ENCODE peak calls at places on chromosomes 7 and 10, in ten cellular contexts. V, R, Z, Y, U, K, A, P, J and W are unnamed samples.

GRCh38 chr7:66894463-66895080 is 26.5 kb upstream of the TMEM248 start:
- DNase-seq in J (no peak), P (peak; percentile 31), R (no peak), A (no peak), U (no peak), V (no peak), Y (no peak), Z (no peak), K (no peak), W (peak; percentile 21)

GRCh38 chr7:75725306-75725705 is 13.4 kb downstream of the HIP1 start:
- DNase-seq in J (no peak), Y (no peak), R (no peak), A (no peak), V (no peak), Z (no peak), U (no peak), K (no peak), P (no peak), W (no peak)

GRCh38 chr10:3948843-3949242 is 163.8 kb upstream of the KLF6 start:
- DNase-seq in R (no peak), V (peak; percentile 40), A (no peak), Y (no peak), P (peak; percentile 62), K (no peak), Z (no peak), U (no peak), J (peak; percentile 83), W (peak; percentile 92)

GRCh38 chr7:30475580-30475979 is 3.0 kb downstream of the NOD1 start:
- DNase-seq in K (no peak), J (no peak), A (no peak), V (no peak), P (peak; percentile 37), U (no peak), R (no peak), Y (no peak), Z (no peak), W (no peak)

GRCh38 chr10:34405611-34406462 is 409.3 kb downstream of the PARD3 start:
- DNase-seq in J (no peak), R (no peak), U (no peak), Y (peak; percentile 62), V (no peak), K (no peak), Z (peak; percentile 10), P (peak; percentile 32), A (no peak), W (no peak)

GRCh38 chr7:131829911-131830310 is 273.5 kb upstream of the PODXL start:
- DNase-seq in J (no peak), P (peak; percentile 4), K (no peak), U (no peak), R (no peak), A (no peak), Y (peak; percentile 14), Z (no peak), V (no peak), W (no peak)

GRCh38 chr10:91689731-91690168 is 56.9 kb upstream of the PPP1R3C start:
- DNase-seq in P (peak; percentile 70), R (no peak), A (no peak), U (no peak), J (no peak), V (peak; percentile 67), K (peak; percentile 47), Z (peak; percentile 59), Y (peak; percentile 30), W (peak; percentile 14)

GRCh38 chr7:41247128-41247865 is 455.6 kb downstream of the INHBA start:
- DNase-seq in R (no peak), Y (peak; percentile 90), K (no peak), J (no peak), P (peak; percentile 93), U (no peak), V (no peak), Z (no peak), A (no peak), W (no peak)

GRCh38 chr10:50577681-50578350 is 45.9 kb downstream of the SGMS1 start:
- DNase-seq in R (no peak), U (no peak), V (no peak), A (no peak), J (no peak), Z (no peak), Y (peak; percentile 27), K (no peak), P (peak; percentile 80), W (no peak)

GRCh38 chr10:17025444-17026295 is 103.9 kb downstream of the CUBN start:
- DNase-seq in K (peak; percentile 97), A (no peak), P (peak; percentile 96), U (no peak), R (no peak), V (peak; percentile 55), Z (peak; percentile 99), Y (no peak), J (peak; percentile 72), W (no peak)

GRCh38 chr10:75530337-75530736 is 98.9 kb downstream of the LRMDA start:
- DNase-seq in J (no peak), V (no peak), R (no peak), U (no peak), Y (peak; percentile 66), A (no peak), Z (no peak), K (no peak), P (peak; percentile 97), W (no peak)

GRCh38 chr10:74018241-74018640 is 20.3 kb downstream of the VCL start:
- DNase-seq in Y (no peak), K (no peak), A (no peak), V (no peak), R (no peak), P (no peak), Z (no peak), J (no peak), U (no peak), W (no peak)

GRCh38 chr7:42744746-42745145 is 167.1 kb downstream of the C7orf25 start:
- DNase-seq in Y (no peak), Z (no peak), K (no peak), P (no peak), R (no peak), U (no peak), J (no peak), V (no peak), A (no peak), W (no peak)

GRCh38 chr10:73264423-73264822 is 12.0 kb upstream of the MRPS16 start:
- DNase-seq in Z (no peak), V (no peak), P (no peak), J (no peak), A (no peak), U (no peak), R (no peak), K (no peak), Y (no peak), W (no peak)

GRCh38 chr7:86932038-86932512 is 127.4 kb downstream of the ELAPOR2 start:
- DNase-seq in V (peak; percentile 37), A (no peak), Y (no peak), P (no peak), R (no peak), Z (peak; percentile 93), J (no peak), U (no peak), K (peak; percentile 92), W (no peak)

GRCh38 chr10:47048533-47048905 is 137.3 kb downstream of the PTPN20 start:
- DNase-seq in K (no peak), J (no peak), A (peak; percentile 56), P (peak; percentile 21), Y (no peak), Z (no peak), R (no peak), U (no peak), V (peak; percentile 48), W (no peak)

GRCh38 chr7:130490287-130490686 is 1.6 kb upstream of the MEST start:
- DNase-seq in P (no peak), Z (no peak), J (no peak), K (no peak), U (no peak), V (no peak), Y (no peak), A (no peak), R (peak; percentile 26), W (no peak)

GRCh38 chr7:108875139-108875538 is 305.5 kb downstream of the DNAJB9 start:
- DNase-seq in K (no peak), P (no peak), U (no peak), A (no peak), R (no peak), Z (peak; percentile 10), Y (no peak), J (no peak), V (no peak), W (peak; percentile 19)

GRCh38 chr10:93616844-93617360 is 4.6 kb downstream of the PDE6C start:
- DNase-seq in U (no peak), Z (no peak), J (no peak), K (no peak), R (no peak), A (no peak), P (no peak), V (no peak), Y (no peak), W (no peak)

GRCh38 chr10:123717336-123717735 is 51.2 kb downstream of the GPR26 start:
- DNase-seq in K (no peak), J (no peak), V (no peak), A (no peak), Y (no peak), R (no peak), Z (no peak), U (no peak), P (no peak), W (no peak)

GRCh38 chr10:29302499-29302898 is 13.6 kb downstream of the LYZL1 start:
- DNase-seq in V (no peak), Z (no peak), J (no peak), Y (no peak), A (no peak), P (no peak), U (no peak), R (no peak), K (no peak), W (no peak)

GRCh38 chr7:48389977-48390376 is 218.7 kb downstream of the ABCA13 start:
- DNase-seq in U (no peak), R (no peak), A (no peak), Z (peak; percentile 88), P (peak; percentile 63), J (no peak), V (no peak), K (peak; percentile 1), Y (no peak), W (no peak)

GRCh38 chr10:51718804-51719291 is 19.5 kb upstream of the CSTF2T start:
- DNase-seq in A (no peak), P (peak; percentile 64), J (no peak), U (no peak), V (no peak), R (no peak), Y (no peak), K (peak; percentile 36), Z (peak; percentile 74), W (no peak)

GRCh38 chr7:85262891-85263290 is 76.0 kb upstream of the SEMA3D start:
- DNase-seq in Y (no peak), A (no peak), J (no peak), V (no peak), U (no peak), R (no peak), K (no peak), Z (no peak), P (no peak), W (no peak)

GRCh38 chr10:31961264-31961663 is 32.6 kb upstream of the ARHGAP12 start:
- DNase-seq in Z (no peak), P (peak; percentile 63), Y (no peak), J (no peak), U (no peak), K (no peak), V (no peak), R (no peak), A (no peak), W (peak; percentile 20)

GRCh38 chr10:47268696-47269095 is 31.3 kb upstream of the GDF10 start:
- DNase-seq in Y (no peak), Z (no peak), V (no peak), P (no peak), J (no peak), R (no peak), U (no peak), A (no peak), K (no peak), W (no peak)

GRCh38 chr7:108132551-108133265 is 2.5 kb upstream of the LAMB4 start:
- DNase-seq in V (no peak), J (no peak), R (no peak), Z (no peak), A (no peak), U (no peak), K (no peak), P (peak; percentile 93), Y (no peak), W (no peak)

GRCh38 chr7:31508823-31509222 is 5.1 kb upstream of the ITPRID1 start:
- DNase-seq in Z (no peak), K (no peak), J (no peak), U (no peak), V (no peak), R (no peak), P (no peak), Y (no peak), A (no peak), W (no peak)